ENCODE peak calls at places on chromosomes 6 and 20, in four cellular contexts. V, T, W and C are unnamed samples.

GRCh38 chr6:144215402-144215931 is 65.2 kb downstream of the STX11 start:
- DNase-seq in W (peak; percentile 23), T (no peak), V (no peak), C (peak; percentile 13)

GRCh38 chr6:133101790-133102189 is 139.4 kb upstream of the EYA4 start:
- DNase-seq in V (no peak), T (no peak), W (no peak), C (peak; percentile 57)

GRCh38 chr6:135488023-135488422 is 9.5 kb downstream of the AHI1 start:
- DNase-seq in V (no peak), W (no peak), T (no peak), C (peak; percentile 56)

GRCh38 chr6:54998576-54998975 is 152.0 kb downstream of the FAM83B start:
- DNase-seq in T (no peak), W (no peak), V (no peak), C (no peak)

GRCh38 chr6:150764638-150765456 is 100.7 kb upstream of the MTHFD1L start:
- DNase-seq in T (no peak), W (no peak), V (no peak), C (no peak)

GRCh38 chr20:51480507-51481270 is 61.8 kb downstream of the NFATC2 start:
- DNase-seq in V (no peak), T (no peak), W (no peak), C (no peak)

GRCh38 chr6:43278524-43279078 is 19.5 kb upstream of the SLC22A7 start:
- DNase-seq in W (peak; percentile 81), V (no peak), T (no peak), C (peak; percentile 19)

GRCh38 chr20:36467076-36467999 is 74.0 kb upstream of the MYL9 start:
- DNase-seq in V (peak; percentile 64), T (no peak), W (no peak), C (peak; percentile 56)

GRCh38 chr6:164085086-164085485 is 670.6 kb downstream of the QKI start:
- DNase-seq in T (no peak), W (no peak), V (no peak), C (no peak)

GRCh38 chr20:34708621-34709043 is 4.5 kb downstream of the TP53INP2 start:
- DNase-seq in W (no peak), T (peak; percentile 73), V (peak; percentile 40), C (peak; percentile 34)

GRCh38 chr6:154763650-154764049 is 30.4 kb downstream of the SCAF8 start:
- DNase-seq in V (no peak), W (no peak), T (no peak), C (no peak)

GRCh38 chr6:108359901-108360882 is 65.3 kb downstream of the AFG1L start:
- DNase-seq in T (peak; percentile 39), V (no peak), W (no peak), C (no peak)

GRCh38 chr6:12602951-12603710 is 113.4 kb upstream of the PHACTR1 start:
- DNase-seq in W (peak; percentile 43), T (peak; percentile 62), V (peak; percentile 11), C (peak; percentile 81)

GRCh38 chr6:52306972-52307849 is 22.7 kb upstream of the MCM3 start:
- DNase-seq in W (no peak), T (peak; percentile 74), V (no peak), C (no peak)

GRCh38 chr20:44017905-44018683 is 103.4 kb downstream of the TOX2 start:
- DNase-seq in W (no peak), T (no peak), V (no peak), C (peak; percentile 97)

GRCh38 chr6:46637145-46637544 is 15.5 kb downstream of the CYP39A1 start:
- DNase-seq in V (no peak), T (no peak), W (no peak), C (peak; percentile 76)

GRCh38 chr20:24981750-24982149 is 10.8 kb downstream of the APMAP start:
- DNase-seq in W (no peak), T (no peak), V (no peak), C (no peak)

GRCh38 chr6:72031471-72031870 is 145.1 kb downstream of the RIMS1 start:
- DNase-seq in T (no peak), V (no peak), W (no peak), C (no peak)

GRCh38 chr6:148430897-148431296 is 88.3 kb downstream of the SASH1 start:
- DNase-seq in W (no peak), T (no peak), V (no peak), C (no peak)

GRCh38 chr6:116387374-116387773 is 16.6 kb downstream of the DSE start:
- DNase-seq in T (no peak), V (peak; percentile 25), W (no peak), C (peak; percentile 80)

GRCh38 chr6:31541059-31541657 is 645 bp downstream of the DDX39B start:
- DNase-seq in T (peak; percentile 72), W (peak; percentile 63), V (peak; percentile 64), C (peak; percentile 37)

GRCh38 chr6:72617721-72618120 is 4.1 kb upstream of the KCNQ5 start:
- DNase-seq in T (no peak), W (no peak), V (no peak), C (no peak)

GRCh38 chr6:95690328-95690727 is 113.0 kb downstream of the MANEA start:
- DNase-seq in T (no peak), W (no peak), V (peak; percentile 33), C (peak; percentile 27)

GRCh38 chr6:56246941-56247653 is at the start of gene COL21A1:
- DNase-seq in V (no peak), W (no peak), T (peak; percentile 94), C (peak; percentile 61)

GRCh38 chr20:34350095-34350494 is 13.0 kb upstream of the ITCH start:
- DNase-seq in W (no peak), T (no peak), V (no peak), C (peak; percentile 56)

GRCh38 chr6:101832371-101832770 is 438.9 kb downstream of the GRIK2 start:
- DNase-seq in V (no peak), W (no peak), T (no peak), C (no peak)

GRCh38 chr6:46502486-46503119 is 11.4 kb upstream of the RCAN2 start:
- DNase-seq in W (no peak), V (no peak), T (no peak), C (no peak)

GRCh38 chr6:40386200-40386599 is 201.0 kb downstream of the LRFN2 start:
- DNase-seq in W (no peak), V (no peak), T (no peak), C (no peak)

GRCh38 chr6:53998293-53998692 is 113.0 kb upstream of the MLIP start:
- DNase-seq in W (peak; percentile 12), T (no peak), V (no peak), C (no peak)

GRCh38 chr6:53994201-53994600 is 117.0 kb upstream of the MLIP start:
- DNase-seq in T (no peak), W (no peak), V (no peak), C (no peak)

GRCh38 chr6:64479134-64479533 is 843.5 kb downstream of the PHF3 start:
- DNase-seq in W (no peak), T (no peak), V (no peak), C (no peak)

DNA sequence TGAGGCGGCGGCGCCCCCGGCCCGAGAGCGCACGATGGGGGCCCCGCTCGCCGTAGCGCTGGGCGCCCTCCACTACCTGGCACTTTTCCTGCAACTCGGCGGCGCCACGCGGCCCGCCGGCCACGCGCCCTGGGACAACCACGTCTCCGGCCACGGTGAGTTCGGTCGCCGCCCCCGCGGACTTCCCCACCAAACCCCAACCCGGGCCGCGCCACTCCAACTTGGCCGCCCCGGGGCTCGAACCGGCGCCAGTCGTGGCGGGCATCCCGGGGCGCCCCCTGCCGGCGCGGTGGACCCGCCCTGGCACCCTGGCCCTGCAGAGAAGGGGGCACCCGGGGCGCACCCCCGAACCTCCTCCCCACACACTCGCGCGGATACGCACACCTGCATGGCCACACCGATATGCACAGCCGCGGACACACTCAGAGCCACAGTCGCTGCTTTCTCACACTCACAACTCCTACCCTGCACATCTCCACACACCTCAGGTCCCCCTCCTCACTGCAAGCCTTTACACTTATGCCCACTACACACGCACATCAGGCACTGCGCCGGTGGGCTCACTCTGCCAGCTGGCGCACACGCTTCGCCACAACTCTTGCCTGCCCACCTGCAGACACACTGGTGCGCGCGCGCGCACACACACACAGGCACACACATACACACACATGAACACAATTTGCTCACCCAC is 535 bp downstream of the VSTM2L start:
- DNase-seq in V (no peak), T (peak; percentile 29), W (no peak), C (no peak)
- TF ChIP-seq EZH2 in V (no peak), T (no peak), W (no peak), C (no peak)

DNA sequence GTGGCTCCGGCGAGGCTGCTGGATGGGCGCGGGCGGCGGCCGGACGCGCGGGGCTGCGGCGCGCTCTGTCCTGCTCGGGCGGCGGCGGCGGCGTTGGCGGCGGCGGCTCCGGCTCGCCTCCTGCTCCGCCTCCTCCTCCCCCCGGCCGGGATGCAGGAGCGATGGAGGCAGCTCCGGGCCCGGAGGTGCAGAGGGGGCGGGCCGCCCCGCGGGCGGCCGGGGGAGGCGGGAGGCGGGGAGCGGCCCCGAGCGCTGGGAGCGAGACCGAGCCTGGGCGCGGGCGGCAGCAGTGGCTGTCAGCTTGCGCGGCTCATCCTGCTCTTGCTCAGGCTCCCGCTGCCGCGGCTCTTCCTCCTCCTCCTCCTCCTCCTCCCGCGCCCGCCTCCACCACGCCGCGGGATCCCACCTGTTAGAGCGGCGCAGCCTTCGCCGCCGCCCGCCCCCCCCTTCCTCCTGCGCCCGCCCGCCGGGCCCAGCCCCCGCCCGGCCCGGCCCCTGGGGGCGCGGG is at the start of gene NOL4L:
- DNase-seq in W (no peak), V (no peak), T (peak; percentile 69), C (peak; percentile 6)
- TF ChIP-seq EZH2 in W (no peak), V (no peak), T (no peak), C (no peak)

GRCh38 chr6:109381747-109382575 is at the start of gene CD164:
- DNase-seq in V (peak; percentile 96), T (peak; percentile 98), W (peak; percentile 87), C (peak; percentile 88)
- TF ChIP-seq EZH2 in V (no peak), T (no peak), W (no peak), C (no peak)

GRCh38 chr20:21396045-21396893 is 1.1 kb downstream of the NKX2-4 start:
- DNase-seq in V (no peak), W (no peak), T (peak; percentile 66), C (no peak)

GRCh38 chr20:21398109-21398480 is 769 bp upstream of the NKX2-4 start:
- DNase-seq in W (no peak), T (no peak), V (no peak), C (no peak)

GRCh38 chr20:21395666-21396044 is 1.7 kb downstream of the NKX2-4 start:
- DNase-seq in V (no peak), T (peak; percentile 71), W (no peak), C (no peak)

GRCh38 chr20:21397341-21398108 is at the start of gene NKX2-4:
- DNase-seq in V (no peak), T (peak; percentile 67), W (no peak), C (no peak)

DNA sequence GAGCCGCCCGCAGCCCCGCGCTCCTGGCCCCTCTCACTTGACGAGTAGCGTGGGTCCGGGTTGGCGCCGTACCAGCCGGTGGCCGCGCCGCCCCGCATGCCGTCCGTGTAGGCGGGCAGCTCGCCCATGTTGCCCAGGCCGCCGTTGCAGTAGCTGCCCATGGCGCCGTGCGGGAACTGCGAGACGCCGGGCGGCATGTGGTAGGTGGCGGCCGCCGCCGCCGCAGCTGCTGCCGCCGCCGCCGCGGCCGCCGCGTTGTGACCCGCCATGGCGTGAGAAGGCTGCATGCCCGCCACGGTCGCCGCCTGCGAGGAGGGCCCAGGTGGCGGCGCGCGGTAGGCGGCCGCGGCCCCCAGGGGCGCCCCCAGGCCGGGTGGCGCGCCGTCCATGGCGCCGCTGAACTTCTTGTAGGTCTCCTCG is 395 bp downstream of the NKX2-4 start:
- DNase-seq in T (peak; percentile 53), V (no peak), W (no peak), C (no peak)
- TF ChIP-seq EZH2 in T (no peak), V (no peak), W (no peak), C (no peak)